ENCODE peak calls at places on chromosomes 13 and 19, in ten cellular contexts. B is cardiac muscle cell; I is mucosa of descending colon; K is glutamatergic neuron; G is AG04450; H is CD8-positive, alpha-beta T cell; E is HFFc6; R is body of pancreas; C is fibroblast of pulmonary artery; L is GM20000. W is an unnamed sample.

GRCh38 chr13:113552786-113553540 is 31.6 kb upstream of the TFDP1 start:
- DNase-seq in B (no peak), I (no peak), K (no peak), G (no peak), H (no peak), E (no peak), R (no peak), C (no peak), L (no peak), W (no peak)

GRCh38 chr13:77981191-77981925 is 62.7 kb upstream of the EDNRB start:
- DNase-seq in B (peak), I (no peak), K (no peak), G (no peak), H (no peak), E (no peak), R (peak), C (peak), L (no peak), W (no peak)

GRCh38 chr19:47239152-47239551 is 8.2 kb upstream of the BBC3 start:
- DNase-seq in B (no peak), I (no peak), K (no peak), G (no peak), H (no peak), E (no peak), R (no peak), C (no peak), L (no peak), W (no peak)

GRCh38 chr19:12705654-12706331 is 9.4 kb upstream of the FBXW9 start:
- DNase-seq in B (no peak), I (no peak), K (no peak), G (no peak), H (no peak), E (no peak), R (no peak), C (no peak), L (no peak), W (no peak)

GRCh38 chr19:37970699-37971098 is 63.7 kb downstream of the SIPA1L3 start:
- DNase-seq in B (no peak), I (no peak), K (no peak), G (no peak), H (no peak), E (no peak), R (no peak), C (no peak), L (no peak), W (no peak)

GRCh38 chr13:37919329-37919880 is 49.8 kb upstream of the TRPC4 start:
- DNase-seq in B (no peak), I (no peak), K (no peak), G (no peak), H (no peak), E (no peak), R (no peak), C (no peak), L (no peak), W (no peak)

GRCh38 chr13:20461481-20461859 is 64.2 kb downstream of the CRYL1 start:
- DNase-seq in B (peak), I (no peak), K (no peak), G (no peak), H (no peak), E (peak), R (no peak), C (peak), L (no peak), W (no peak)

GRCh38 chr19:9885077-9885552 is 50.0 kb downstream of the PIN1 start:
- DNase-seq in B (peak), I (peak), K (no peak), G (no peak), H (no peak), E (peak), R (peak), C (peak), L (no peak), W (no peak)

GRCh38 chr13:85148009-85148408 is 651.2 kb downstream of the SLITRK6 start:
- DNase-seq in B (peak), I (no peak), K (no peak), G (no peak), H (no peak), E (no peak), R (no peak), C (peak), L (no peak), W (no peak)

GRCh38 chr13:40116008-40116407 is 460.5 kb downstream of the COG6 start:
- DNase-seq in B (peak), I (peak), K (no peak), G (no peak), H (no peak), E (no peak), R (peak), C (peak), L (peak), W (no peak)

GRCh38 chr19:18750295-18750970 is 40.7 kb downstream of the COMP start:
- DNase-seq in B (no peak), I (no peak), K (no peak), G (no peak), H (no peak), E (no peak), R (no peak), C (no peak), L (no peak), W (no peak)

GRCh38 chr19:42242512-42243409 is at the start of gene GSK3A:
- DNase-seq in B (peak), I (peak), K (peak), G (peak), H (peak), E (peak), R (peak), C (peak), L (peak), W (peak)
- TF ChIP-seq CTCF in B (no peak), I (no peak), K (no peak), G (no peak), H (no peak), E (no peak), R (no peak), C (no peak), L (no peak), W (no peak)

GRCh38 chr13:80921556-80921955 is 580.6 kb upstream of the SPRY2 start:
- DNase-seq in B (peak), I (no peak), K (no peak), G (no peak), H (no peak), E (no peak), R (no peak), C (peak), L (no peak), W (no peak)
- TF ChIP-seq CTCF in B (no peak), I (no peak), K (no peak), G (no peak), H (no peak), E (no peak), R (no peak), C (no peak), L (no peak), W (no peak)

GRCh38 chr13:99031725-99032298 is 53.9 kb upstream of the DOCK9 start:
- DNase-seq in B (no peak), I (no peak), K (no peak), G (no peak), H (no peak), E (no peak), R (no peak), C (no peak), L (no peak), W (no peak)

GRCh38 chr13:99027661-99028425 is 50.0 kb upstream of the DOCK9 start:
- DNase-seq in B (no peak), I (no peak), K (no peak), G (no peak), H (no peak), E (no peak), R (no peak), C (no peak), L (no peak), W (no peak)

GRCh38 chr13:99027260-99027659 is 49.4 kb upstream of the DOCK9 start:
- DNase-seq in B (no peak), I (no peak), K (no peak), G (no peak), H (no peak), E (no peak), R (no peak), C (no peak), L (no peak), W (no peak)

GRCh38 chr13:99029576-99029975 is 51.7 kb upstream of the DOCK9 start:
- DNase-seq in B (no peak), I (no peak), K (no peak), G (no peak), H (no peak), E (no peak), R (no peak), C (no peak), L (no peak), W (no peak)

GRCh38 chr13:99028890-99029289 is 51.0 kb upstream of the DOCK9 start:
- DNase-seq in B (no peak), I (peak), K (no peak), G (no peak), H (no peak), E (no peak), R (no peak), C (no peak), L (peak), W (no peak)
- TF ChIP-seq CTCF in B (peak), I (no peak), K (peak), G (no peak), H (peak), E (peak), R (no peak), C (peak), L (no peak), W (peak)

GRCh38 chr13:26599403-26599802 is 41.9 kb downstream of the WASF3 start:
- DNase-seq in B (no peak), I (no peak), K (no peak), G (no peak), H (no peak), E (no peak), R (no peak), C (no peak), L (no peak), W (no peak)

GRCh38 chr13:26599885-26600284 is 42.4 kb downstream of the WASF3 start:
- DNase-seq in B (no peak), I (no peak), K (no peak), G (no peak), H (no peak), E (no peak), R (no peak), C (no peak), L (no peak), W (no peak)

GRCh38 chr13:26600345-26600761 is 42.9 kb downstream of the WASF3 start:
- DNase-seq in B (peak), I (no peak), K (no peak), G (no peak), H (no peak), E (peak), R (peak), C (no peak), L (no peak), W (no peak)

GRCh38 chr13:26602783-26603182 is 45.3 kb downstream of the WASF3 start:
- DNase-seq in B (no peak), I (no peak), K (no peak), G (no peak), H (no peak), E (no peak), R (no peak), C (no peak), L (no peak), W (no peak)

DNA sequence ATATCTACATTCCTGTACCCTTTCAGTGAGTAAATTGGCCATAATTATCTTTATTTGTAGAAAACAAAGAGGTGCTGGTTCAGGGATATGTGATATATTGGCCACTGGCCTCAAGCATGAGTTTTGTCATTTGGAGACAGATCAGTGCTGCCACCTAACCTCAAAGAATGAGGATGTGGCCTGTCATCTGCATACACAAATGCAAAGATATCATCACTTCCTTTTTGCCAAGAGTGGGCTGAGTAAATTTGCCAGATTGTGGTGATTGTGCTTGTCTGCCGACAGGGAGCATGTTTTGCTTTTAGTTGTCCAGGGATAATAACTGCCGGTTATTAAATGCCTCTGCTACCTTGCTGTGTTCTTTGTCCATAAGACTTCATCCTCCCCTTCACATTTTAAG is 44.2 kb downstream of the WASF3 start:
- DNase-seq in B (peak), I (peak), K (no peak), G (no peak), H (no peak), E (peak), R (no peak), C (peak), L (peak), W (no peak)
- TF ChIP-seq CTCF in B (no peak), I (no peak), K (no peak), G (no peak), H (no peak), E (peak), R (no peak), C (no peak), L (no peak), W (no peak)

GRCh38 chr19:14473915-14474578 is 1.1 kb downstream of the PTGER1 start:
- DNase-seq in B (peak), I (no peak), K (peak), G (no peak), H (no peak), E (no peak), R (no peak), C (no peak), L (peak), W (no peak)

GRCh38 chr19:14474827-14475226 is 327 bp downstream of the PTGER1 start:
- DNase-seq in B (no peak), I (no peak), K (no peak), G (no peak), H (no peak), E (no peak), R (no peak), C (no peak), L (peak), W (no peak)

GRCh38 chr19:14471436-14472187 is 3.5 kb downstream of the PTGER1 start:
- DNase-seq in B (no peak), I (no peak), K (no peak), G (no peak), H (no peak), E (no peak), R (no peak), C (no peak), L (no peak), W (no peak)

GRCh38 chr19:14472202-14472961 is 2.8 kb downstream of the PTGER1 start:
- DNase-seq in B (peak), I (peak), K (peak), G (no peak), H (peak), E (no peak), R (peak), C (peak), L (peak), W (peak)

GRCh38 chr19:14473073-14473790 is 1.9 kb downstream of the PTGER1 start:
- DNase-seq in B (peak), I (no peak), K (peak), G (no peak), H (no peak), E (no peak), R (no peak), C (no peak), L (peak), W (no peak)
- TF ChIP-seq CTCF in B (no peak), I (no peak), K (no peak), G (no peak), H (no peak), E (no peak), R (no peak), C (no peak), L (no peak), W (no peak)

GRCh38 chr13:74289861-74290260 is 155.7 kb upstream of the KLF12 start:
- DNase-seq in B (no peak), I (no peak), K (no peak), G (no peak), H (no peak), E (no peak), R (no peak), C (no peak), L (no peak), W (no peak)
- TF ChIP-seq CTCF in B (no peak), I (no peak), K (no peak), G (no peak), H (no peak), E (no peak), R (no peak), C (no peak), L (no peak), W (no peak)

GRCh38 chr19:50465986-50466771 is 10.1 kb upstream of the EMC10 start:
- DNase-seq in B (no peak), I (peak), K (peak), G (no peak), H (no peak), E (peak), R (peak), C (no peak), L (no peak), W (peak)
- TF ChIP-seq CTCF in B (no peak), I (no peak), K (peak), G (peak), H (no peak), E (peak), R (no peak), C (peak), L (peak), W (peak)

GRCh38 chr13:31056650-31057275 is 104.9 kb downstream of the HSPH1 start:
- DNase-seq in B (peak), I (no peak), K (peak), G (no peak), H (no peak), E (peak), R (no peak), C (peak), L (no peak), W (no peak)
- TF ChIP-seq CTCF in B (peak), I (no peak), K (no peak), G (peak), H (no peak), E (peak), R (no peak), C (peak), L (no peak), W (no peak)